ENCODE peak calls at places on chromosomes 1 and 21, in six cellular contexts. One of them, this sample, is unnamed.

GRCh38 chr21:37508341-37508740 is 141.8 kb downstream of the DYRK1A start:
- DNase-seq in NCI-H2029 treated with DMSO at 0.1 percent for 48 hours: no peak
- DNase-seq in anterior cingulate cortex: no peak
- DNase-seq in lower lobe of right lung: no peak
- DNase-seq in activated T-cell treated with anti-CD3 and anti-CD28 coated beads, Interleukin-2, amount 50 U/mL, for 48 hours: no peak
- DNase-seq in tibial artery: no peak
- DNase-seq in this sample: no peak

GRCh38 chr1:18166341-18166740 is 58.7 kb downstream of the IGSF21 start:
- DNase-seq in NCI-H2029 treated with DMSO at 0.1 percent for 48 hours: no peak
- DNase-seq in anterior cingulate cortex: no peak
- DNase-seq in lower lobe of right lung: no peak
- DNase-seq in activated T-cell treated with anti-CD3 and anti-CD28 coated beads, Interleukin-2, amount 50 U/mL, for 48 hours: no peak
- DNase-seq in tibial artery: no peak
- DNase-seq in this sample: no peak

GRCh38 chr1:27402349-27402754 is 9.9 kb downstream of the GPR3 start:
- DNase-seq in NCI-H2029 treated with DMSO at 0.1 percent for 48 hours: no peak
- DNase-seq in anterior cingulate cortex: peak
- DNase-seq in lower lobe of right lung: peak
- DNase-seq in activated T-cell treated with anti-CD3 and anti-CD28 coated beads, Interleukin-2, amount 50 U/mL, for 48 hours: no peak
- DNase-seq in tibial artery: peak
- DNase-seq in this sample: no peak

GRCh38 chr1:246647513-246647912 is 76.7 kb upstream of the SCCPDH start:
- DNase-seq in NCI-H2029 treated with DMSO at 0.1 percent for 48 hours: no peak
- DNase-seq in anterior cingulate cortex: no peak
- DNase-seq in lower lobe of right lung: no peak
- DNase-seq in activated T-cell treated with anti-CD3 and anti-CD28 coated beads, Interleukin-2, amount 50 U/mL, for 48 hours: no peak
- DNase-seq in tibial artery: no peak
- DNase-seq in this sample: no peak

GRCh38 chr21:36428789-36429671 is 43.8 kb downstream of the CHAF1B start:
- DNase-seq in NCI-H2029 treated with DMSO at 0.1 percent for 48 hours: peak
- DNase-seq in anterior cingulate cortex: no peak
- DNase-seq in lower lobe of right lung: no peak
- DNase-seq in activated T-cell treated with anti-CD3 and anti-CD28 coated beads, Interleukin-2, amount 50 U/mL, for 48 hours: no peak
- DNase-seq in tibial artery: no peak
- DNase-seq in this sample: no peak

GRCh38 chr1:224513787-224514209 is 79.2 kb upstream of the WDR26 start:
- DNase-seq in NCI-H2029 treated with DMSO at 0.1 percent for 48 hours: no peak
- DNase-seq in anterior cingulate cortex: peak
- DNase-seq in lower lobe of right lung: peak
- DNase-seq in activated T-cell treated with anti-CD3 and anti-CD28 coated beads, Interleukin-2, amount 50 U/mL, for 48 hours: peak
- DNase-seq in tibial artery: peak
- DNase-seq in this sample: peak

GRCh38 chr1:203048555-203049051 is 22.3 kb downstream of the PPFIA4 start:
- DNase-seq in NCI-H2029 treated with DMSO at 0.1 percent for 48 hours: no peak
- DNase-seq in anterior cingulate cortex: no peak
- DNase-seq in lower lobe of right lung: no peak
- DNase-seq in activated T-cell treated with anti-CD3 and anti-CD28 coated beads, Interleukin-2, amount 50 U/mL, for 48 hours: no peak
- DNase-seq in tibial artery: no peak
- DNase-seq in this sample: no peak

GRCh38 chr1:153347856-153348255 is 785 bp downstream of the PGLYRP4 start:
- DNase-seq in NCI-H2029 treated with DMSO at 0.1 percent for 48 hours: no peak
- DNase-seq in anterior cingulate cortex: no peak
- DNase-seq in lower lobe of right lung: no peak
- DNase-seq in activated T-cell treated with anti-CD3 and anti-CD28 coated beads, Interleukin-2, amount 50 U/mL, for 48 hours: no peak
- DNase-seq in tibial artery: no peak
- DNase-seq in this sample: no peak

GRCh38 chr21:34992736-34993135 is 56.4 kb downstream of the RUNX1 start:
- DNase-seq in NCI-H2029 treated with DMSO at 0.1 percent for 48 hours: no peak
- DNase-seq in anterior cingulate cortex: no peak
- DNase-seq in lower lobe of right lung: no peak
- DNase-seq in activated T-cell treated with anti-CD3 and anti-CD28 coated beads, Interleukin-2, amount 50 U/mL, for 48 hours: no peak
- DNase-seq in tibial artery: peak
- DNase-seq in this sample: no peak

This sample was measured in NCI-H748 treated with DMSO at 0.1 percent for 48 hours.